ENCODE peak calls at places on chromosomes 4 and X, in seven cellular contexts. One of them, this sample, is unnamed.

GRCh38 chrX:14032383-14032782 is 2.7 kb upstream of the GEMIN8 start:
- DNase-seq in HFFc6: peak
- DNase-seq in left lobe of liver: no peak
- DNase-seq in myocyte: peak
- DNase-seq in erythroblast: peak
- DNase-seq in uterus: peak
- DNase-seq in NCI-H1694: peak
- DNase-seq in this sample: peak

GRCh38 chr4:75432683-75433082 is 81.5 kb downstream of the RCHY1 start:
- DNase-seq in uterus: no peak
- DNase-seq in myocyte: peak
- DNase-seq in left lobe of liver: no peak
- DNase-seq in HFFc6: peak
- DNase-seq in erythroblast: peak
- DNase-seq in NCI-H1694: no peak
- DNase-seq in this sample: peak

GRCh38 chrX:81263067-81263466 is 61.2 kb downstream of the SH3BGRL start:
- DNase-seq in HFFc6: no peak
- DNase-seq in erythroblast: no peak
- DNase-seq in left lobe of liver: no peak
- DNase-seq in uterus: no peak
- DNase-seq in myocyte: no peak
- DNase-seq in NCI-H1694: no peak
- DNase-seq in this sample: no peak

GRCh38 chr4:80322716-80323115 is 12.8 kb upstream of the CFAP299 start:
- DNase-seq in left lobe of liver: no peak
- DNase-seq in erythroblast: peak
- DNase-seq in uterus: no peak
- DNase-seq in HFFc6: peak
- DNase-seq in NCI-H1694: no peak
- DNase-seq in myocyte: peak
- DNase-seq in this sample: peak

GRCh38 chrX:119693996-119694451 is 1.1 kb upstream of the SEPTIN6 start:
- DNase-seq in uterus: no peak
- DNase-seq in myocyte: no peak
- DNase-seq in erythroblast: peak
- DNase-seq in NCI-H1694: no peak
- DNase-seq in left lobe of liver: no peak
- DNase-seq in HFFc6: no peak
- DNase-seq in this sample: no peak

GRCh38 chrX:63400340-63400739 is 49.2 kb upstream of the SPIN4 start:
- DNase-seq in myocyte: no peak
- DNase-seq in left lobe of liver: no peak
- DNase-seq in HFFc6: no peak
- DNase-seq in uterus: no peak
- DNase-seq in NCI-H1694: no peak
- DNase-seq in erythroblast: no peak
- DNase-seq in this sample: no peak

GRCh38 chrX:97006167-97006566 is 122.5 kb downstream of the RPA4 start:
- DNase-seq in NCI-H1694: no peak
- DNase-seq in left lobe of liver: no peak
- DNase-seq in uterus: no peak
- DNase-seq in erythroblast: no peak
- DNase-seq in myocyte: no peak
- DNase-seq in HFFc6: no peak
- DNase-seq in this sample: no peak

GRCh38 chr4:189202182-189202868 is 738.3 kb upstream of the FRG1 start:
- DNase-seq in uterus: peak
- DNase-seq in myocyte: peak
- DNase-seq in left lobe of liver: peak
- DNase-seq in HFFc6: peak
- DNase-seq in erythroblast: peak
- DNase-seq in NCI-H1694: no peak
- DNase-seq in this sample: peak

GRCh38 chr4:14260591-14260990 is 633.1 kb upstream of the BOD1L1 start:
- DNase-seq in myocyte: no peak
- DNase-seq in NCI-H1694: no peak
- DNase-seq in left lobe of liver: no peak
- DNase-seq in erythroblast: no peak
- DNase-seq in uterus: no peak
- DNase-seq in HFFc6: no peak
- DNase-seq in this sample: no peak

GRCh38 chr4:119729815-119730643 is 101.4 kb upstream of the PDE5A start:
- DNase-seq in left lobe of liver: peak
- DNase-seq in NCI-H1694: no peak
- DNase-seq in myocyte: peak
- DNase-seq in HFFc6: peak
- DNase-seq in uterus: no peak
- DNase-seq in erythroblast: no peak
- DNase-seq in this sample: no peak

GRCh38 chrX:70480660-70481018 is 36.0 kb downstream of the DLG3 start:
- DNase-seq in NCI-H1694: no peak
- DNase-seq in uterus: peak
- DNase-seq in left lobe of liver: no peak
- DNase-seq in erythroblast: no peak
- DNase-seq in HFFc6: no peak
- DNase-seq in myocyte: no peak
- DNase-seq in this sample: no peak

GRCh38 chr4:134740290-134740689 is 538.7 kb upstream of the PABPC4L start:
- DNase-seq in myocyte: no peak
- DNase-seq in left lobe of liver: no peak
- DNase-seq in erythroblast: no peak
- DNase-seq in uterus: no peak
- DNase-seq in HFFc6: no peak
- DNase-seq in NCI-H1694: no peak
- DNase-seq in this sample: no peak

GRCh38 chr4:135238940-135239339 is 1037.4 kb upstream of the PABPC4L start:
- DNase-seq in HFFc6: peak
- DNase-seq in myocyte: no peak
- DNase-seq in uterus: no peak
- DNase-seq in left lobe of liver: no peak
- DNase-seq in NCI-H1694: no peak
- DNase-seq in erythroblast: no peak
- DNase-seq in this sample: no peak

GRCh38 chr4:92121099-92121498 is 182.7 kb upstream of the GRID2 start:
- DNase-seq in HFFc6: no peak
- DNase-seq in myocyte: peak
- DNase-seq in uterus: no peak
- DNase-seq in erythroblast: no peak
- DNase-seq in NCI-H1694: no peak
- DNase-seq in left lobe of liver: no peak
- DNase-seq in this sample: no peak

GRCh38 chr4:3123201-3123671 is 48.8 kb downstream of the HTT start:
- DNase-seq in left lobe of liver: no peak
- DNase-seq in myocyte: peak
- DNase-seq in HFFc6: peak
- DNase-seq in erythroblast: no peak
- DNase-seq in NCI-H1694: no peak
- DNase-seq in uterus: no peak
- DNase-seq in this sample: peak

GRCh38 chr4:154936873-154937272 is 155.8 kb downstream of the RBM46 start:
- DNase-seq in NCI-H1694: no peak
- DNase-seq in myocyte: no peak
- DNase-seq in HFFc6: no peak
- DNase-seq in uterus: no peak
- DNase-seq in left lobe of liver: no peak
- DNase-seq in erythroblast: no peak
- DNase-seq in this sample: no peak

GRCh38 chr4:149296503-149296902 is 519.1 kb downstream of the IQCM start:
- DNase-seq in uterus: no peak
- DNase-seq in myocyte: peak
- DNase-seq in erythroblast: no peak
- DNase-seq in HFFc6: no peak
- DNase-seq in left lobe of liver: no peak
- DNase-seq in NCI-H1694: no peak
- DNase-seq in this sample: no peak

GRCh38 chr4:119861731-119862130 is 204.9 kb downstream of the MAD2L1 start:
- DNase-seq in erythroblast: no peak
- DNase-seq in myocyte: no peak
- DNase-seq in NCI-H1694: no peak
- DNase-seq in uterus: no peak
- DNase-seq in left lobe of liver: no peak
- DNase-seq in HFFc6: no peak
- DNase-seq in this sample: no peak

GRCh38 chrX:51182545-51182944 is 150.1 kb upstream of the NUDT10 start:
- DNase-seq in uterus: no peak
- DNase-seq in erythroblast: no peak
- DNase-seq in myocyte: no peak
- DNase-seq in left lobe of liver: no peak
- DNase-seq in HFFc6: no peak
- DNase-seq in NCI-H1694: no peak
- DNase-seq in this sample: no peak

GRCh38 chr4:7197910-7198309 is 5.6 kb downstream of the SORCS2 start:
- DNase-seq in left lobe of liver: no peak
- DNase-seq in myocyte: no peak
- DNase-seq in erythroblast: no peak
- DNase-seq in HFFc6: no peak
- DNase-seq in NCI-H1694: no peak
- DNase-seq in uterus: peak
- DNase-seq in this sample: no peak

GRCh38 chr4:97513917-97514316 is 629.4 kb downstream of the STPG2 start:
- DNase-seq in left lobe of liver: no peak
- DNase-seq in HFFc6: no peak
- DNase-seq in NCI-H1694: no peak
- DNase-seq in erythroblast: no peak
- DNase-seq in uterus: no peak
- DNase-seq in myocyte: no peak
- DNase-seq in this sample: peak

GRCh38 chr4:21117771-21118170 is 417.5 kb downstream of the PACRGL start:
- DNase-seq in erythroblast: no peak
- DNase-seq in uterus: no peak
- DNase-seq in NCI-H1694: no peak
- DNase-seq in HFFc6: no peak
- DNase-seq in left lobe of liver: no peak
- DNase-seq in myocyte: no peak
- DNase-seq in this sample: no peak

GRCh38 chr4:7828011-7828720 is 111.5 kb downstream of the AFAP1 start:
- DNase-seq in NCI-H1694: no peak
- DNase-seq in uterus: peak
- DNase-seq in left lobe of liver: no peak
- DNase-seq in myocyte: peak
- DNase-seq in HFFc6: peak
- DNase-seq in erythroblast: no peak
- DNase-seq in this sample: peak

GRCh38 chr4:26867914-26868684 is 7.5 kb downstream of the STIM2 start:
- DNase-seq in erythroblast: no peak
- DNase-seq in uterus: no peak
- DNase-seq in myocyte: no peak
- DNase-seq in NCI-H1694: no peak
- DNase-seq in HFFc6: no peak
- DNase-seq in left lobe of liver: no peak
- DNase-seq in this sample: no peak

GRCh38 chrX:17967888-17968287 is 106.8 kb upstream of the RAI2 start:
- DNase-seq in erythroblast: no peak
- DNase-seq in uterus: no peak
- DNase-seq in myocyte: no peak
- DNase-seq in HFFc6: no peak
- DNase-seq in left lobe of liver: peak
- DNase-seq in NCI-H1694: no peak
- DNase-seq in this sample: no peak

GRCh38 chr4:168411318-168412150 is 68.8 kb downstream of the DDX60L start:
- DNase-seq in myocyte: no peak
- DNase-seq in HFFc6: no peak
- DNase-seq in left lobe of liver: no peak
- DNase-seq in erythroblast: peak
- DNase-seq in NCI-H1694: no peak
- DNase-seq in uterus: no peak
- DNase-seq in this sample: no peak

GRCh38 chrX:139949703-139950102 is 15.6 kb downstream of the CXorf66 start:
- DNase-seq in left lobe of liver: no peak
- DNase-seq in uterus: no peak
- DNase-seq in erythroblast: no peak
- DNase-seq in HFFc6: no peak
- DNase-seq in NCI-H1694: no peak
- DNase-seq in myocyte: no peak
- DNase-seq in this sample: no peak

GRCh38 chr4:55312491-55313101 is 33.4 kb upstream of the SRD5A3 start:
- DNase-seq in NCI-H1694: no peak
- DNase-seq in erythroblast: peak
- DNase-seq in myocyte: peak
- DNase-seq in uterus: peak
- DNase-seq in HFFc6: peak
- DNase-seq in left lobe of liver: peak
- DNase-seq in this sample: peak

GRCh38 chrX:1802912-1803311 is 188.1 kb downstream of the ASMT start:
- DNase-seq in HFFc6: no peak
- DNase-seq in left lobe of liver: no peak
- DNase-seq in erythroblast: peak
- DNase-seq in uterus: no peak
- DNase-seq in myocyte: no peak
- DNase-seq in NCI-H1694: no peak
- DNase-seq in this sample: no peak

GRCh38 chr4:51844157-51845054 is 1.5 kb downstream of the DCUN1D4 start:
- DNase-seq in NCI-H1694: peak
- DNase-seq in HFFc6: peak
- DNase-seq in uterus: peak
- DNase-seq in erythroblast: peak
- DNase-seq in myocyte: peak
- DNase-seq in left lobe of liver: peak
- DNase-seq in this sample: peak

GRCh38 chr4:11746734-11747133 is 318.0 kb upstream of the HS3ST1 start:
- DNase-seq in myocyte: no peak
- DNase-seq in erythroblast: no peak
- DNase-seq in NCI-H1694: no peak
- DNase-seq in uterus: no peak
- DNase-seq in left lobe of liver: no peak
- DNase-seq in HFFc6: no peak
- DNase-seq in this sample: no peak

GRCh38 chrX:134760671-134761070 is 102.4 kb upstream of the PLAC1 start:
- DNase-seq in erythroblast: no peak
- DNase-seq in myocyte: no peak
- DNase-seq in left lobe of liver: no peak
- DNase-seq in HFFc6: no peak
- DNase-seq in uterus: no peak
- DNase-seq in NCI-H1694: no peak
- DNase-seq in this sample: peak

GRCh38 chr4:173074501-173074946 is 94.1 kb upstream of the GALNT7 start:
- DNase-seq in left lobe of liver: no peak
- DNase-seq in HFFc6: peak
- DNase-seq in myocyte: peak
- DNase-seq in erythroblast: no peak
- DNase-seq in NCI-H1694: no peak
- DNase-seq in uterus: no peak
- DNase-seq in this sample: no peak

GRCh38 chr4:140239311-140239710 is 85.3 kb upstream of the MAML3 start:
- DNase-seq in erythroblast: no peak
- DNase-seq in myocyte: peak
- DNase-seq in HFFc6: no peak
- DNase-seq in uterus: no peak
- DNase-seq in left lobe of liver: no peak
- DNase-seq in NCI-H1694: peak
- DNase-seq in this sample: no peak

GRCh38 chr4:6880691-6881090 is 28.9 kb upstream of the TBC1D14 start:
- DNase-seq in NCI-H1694: no peak
- DNase-seq in myocyte: no peak
- DNase-seq in HFFc6: no peak
- DNase-seq in uterus: no peak
- DNase-seq in left lobe of liver: no peak
- DNase-seq in erythroblast: no peak
- DNase-seq in this sample: no peak

GRCh38 chrX:152601848-152602616 is 35.7 kb upstream of the GABRQ start:
- DNase-seq in erythroblast: peak
- DNase-seq in uterus: no peak
- DNase-seq in myocyte: no peak
- DNase-seq in left lobe of liver: no peak
- DNase-seq in NCI-H1694: no peak
- DNase-seq in HFFc6: no peak
- DNase-seq in this sample: peak

GRCh38 chr4:128819082-128819742 is 9.7 kb downstream of the JADE1 start:
- DNase-seq in left lobe of liver: no peak
- DNase-seq in NCI-H1694: no peak
- DNase-seq in uterus: no peak
- DNase-seq in myocyte: no peak
- DNase-seq in HFFc6: no peak
- DNase-seq in erythroblast: no peak
- DNase-seq in this sample: no peak